ENCODE peak calls at places on chromosomes 12 and 14, in eight cellular contexts. One of them, this sample, is unnamed.

GRCh38 chr12:29882771-29883315 is 99.1 kb upstream of the TMTC1 start:
- DNase-seq in fibroblast of pulmonary artery: no peak
- DNase-seq in heart left ventricle: no peak
- DNase-seq in thoracic aorta: no peak
- DNase-seq in Caco-2: no peak
- DNase-seq in fibroblast of lung: no peak
- DNase-seq in astrocyte of the spinal cord: no peak
- DNase-seq in GM10248: no peak
- DNase-seq in this sample: no peak

GRCh38 chr12:110640275-110641025 is 26.5 kb downstream of the TCTN1 start:
- DNase-seq in fibroblast of pulmonary artery: no peak
- DNase-seq in heart left ventricle: no peak
- DNase-seq in thoracic aorta: no peak
- DNase-seq in Caco-2: no peak
- DNase-seq in fibroblast of lung: no peak
- DNase-seq in astrocyte of the spinal cord: no peak
- DNase-seq in GM10248: no peak
- DNase-seq in this sample: no peak

GRCh38 chr12:132523576-132524331 is 33.8 kb downstream of the FBRSL1 start:
- DNase-seq in fibroblast of pulmonary artery: peak
- DNase-seq in heart left ventricle: peak
- DNase-seq in thoracic aorta: no peak
- DNase-seq in Caco-2: peak
- DNase-seq in fibroblast of lung: no peak
- DNase-seq in astrocyte of the spinal cord: peak
- DNase-seq in GM10248: peak
- DNase-seq in this sample: peak

GRCh38 chr12:31324116-31324844 is 1.7 kb downstream of the SINHCAF start:
- DNase-seq in fibroblast of pulmonary artery: peak
- DNase-seq in heart left ventricle: peak
- DNase-seq in thoracic aorta: peak
- DNase-seq in Caco-2: peak
- DNase-seq in fibroblast of lung: peak
- DNase-seq in astrocyte of the spinal cord: peak
- DNase-seq in GM10248: peak
- DNase-seq in this sample: peak

GRCh38 chr12:132397934-132398385 is 68.6 kb upstream of the GALNT9 start:
- DNase-seq in fibroblast of pulmonary artery: no peak
- DNase-seq in heart left ventricle: no peak
- DNase-seq in thoracic aorta: no peak
- DNase-seq in Caco-2: no peak
- DNase-seq in fibroblast of lung: no peak
- DNase-seq in astrocyte of the spinal cord: no peak
- DNase-seq in GM10248: no peak
- DNase-seq in this sample: no peak

GRCh38 chr14:99733551-99734405 is 49.7 kb downstream of the CYP46A1 start:
- DNase-seq in fibroblast of pulmonary artery: no peak
- DNase-seq in heart left ventricle: peak
- DNase-seq in thoracic aorta: no peak
- DNase-seq in Caco-2: no peak
- DNase-seq in fibroblast of lung: no peak
- DNase-seq in astrocyte of the spinal cord: no peak
- DNase-seq in GM10248: no peak
- DNase-seq in this sample: no peak

GRCh38 chr14:99131632-99132271 is 140.2 kb downstream of the BCL11B start:
- DNase-seq in fibroblast of pulmonary artery: no peak
- DNase-seq in heart left ventricle: no peak
- DNase-seq in thoracic aorta: no peak
- DNase-seq in Caco-2: no peak
- DNase-seq in fibroblast of lung: no peak
- DNase-seq in astrocyte of the spinal cord: no peak
- DNase-seq in GM10248: no peak
- DNase-seq in this sample: no peak

GRCh38 chr12:20525064-20525610 is 156.8 kb downstream of the PDE3A start:
- DNase-seq in fibroblast of pulmonary artery: peak
- DNase-seq in heart left ventricle: no peak
- DNase-seq in thoracic aorta: no peak
- DNase-seq in Caco-2: no peak
- DNase-seq in fibroblast of lung: peak
- DNase-seq in astrocyte of the spinal cord: peak
- DNase-seq in GM10248: no peak
- DNase-seq in this sample: peak

GRCh38 chr14:21965042-21965441 is 291.4 kb upstream of the OR4E1 start:
- DNase-seq in fibroblast of pulmonary artery: no peak
- DNase-seq in heart left ventricle: no peak
- DNase-seq in thoracic aorta: no peak
- DNase-seq in Caco-2: no peak
- DNase-seq in fibroblast of lung: no peak
- DNase-seq in astrocyte of the spinal cord: no peak
- DNase-seq in GM10248: no peak
- DNase-seq in this sample: no peak

GRCh38 chr12:28242129-28242887 is 52.1 kb downstream of the CCDC91 start:
- DNase-seq in fibroblast of pulmonary artery: no peak
- DNase-seq in heart left ventricle: no peak
- DNase-seq in thoracic aorta: no peak
- DNase-seq in Caco-2: no peak
- DNase-seq in fibroblast of lung: no peak
- DNase-seq in astrocyte of the spinal cord: no peak
- DNase-seq in GM10248: no peak
- DNase-seq in this sample: no peak

GRCh38 chr12:112900298-112901145 is 6.2 kb upstream of the OAS1 start:
- DNase-seq in fibroblast of pulmonary artery: peak
- DNase-seq in heart left ventricle: no peak
- DNase-seq in thoracic aorta: no peak
- DNase-seq in Caco-2: peak
- DNase-seq in fibroblast of lung: peak
- DNase-seq in astrocyte of the spinal cord: peak
- DNase-seq in GM10248: peak
- DNase-seq in this sample: peak

GRCh38 chr12:6606331-6607131 is 648 bp downstream of the CHD4 start:
- DNase-seq in fibroblast of pulmonary artery: peak
- DNase-seq in heart left ventricle: peak
- DNase-seq in thoracic aorta: peak
- DNase-seq in Caco-2: peak
- DNase-seq in fibroblast of lung: peak
- DNase-seq in astrocyte of the spinal cord: peak
- DNase-seq in GM10248: peak
- DNase-seq in this sample: peak

GRCh38 chr14:73700325-73700724 is 13.9 kb downstream of the PNMA1 start:
- DNase-seq in fibroblast of pulmonary artery: no peak
- DNase-seq in heart left ventricle: no peak
- DNase-seq in thoracic aorta: no peak
- DNase-seq in Caco-2: no peak
- DNase-seq in fibroblast of lung: no peak
- DNase-seq in astrocyte of the spinal cord: no peak
- DNase-seq in GM10248: no peak
- DNase-seq in this sample: no peak

GRCh38 chr14:85279407-85279806 is 250.5 kb upstream of the FLRT2 start:
- DNase-seq in fibroblast of pulmonary artery: no peak
- DNase-seq in heart left ventricle: no peak
- DNase-seq in thoracic aorta: no peak
- DNase-seq in Caco-2: no peak
- DNase-seq in fibroblast of lung: no peak
- DNase-seq in astrocyte of the spinal cord: no peak
- DNase-seq in GM10248: no peak
- DNase-seq in this sample: no peak

GRCh38 chr12:123696209-123696608 is 15.9 kb upstream of the ATP6V0A2 start:
- DNase-seq in fibroblast of pulmonary artery: no peak
- DNase-seq in heart left ventricle: no peak
- DNase-seq in thoracic aorta: no peak
- DNase-seq in Caco-2: no peak
- DNase-seq in fibroblast of lung: no peak
- DNase-seq in astrocyte of the spinal cord: no peak
- DNase-seq in GM10248: no peak
- DNase-seq in this sample: no peak

GRCh38 chr14:100694579-100695422 is 31.9 kb upstream of the DLK1 start:
- DNase-seq in fibroblast of pulmonary artery: no peak
- DNase-seq in heart left ventricle: no peak
- DNase-seq in thoracic aorta: no peak
- DNase-seq in Caco-2: no peak
- DNase-seq in fibroblast of lung: no peak
- DNase-seq in astrocyte of the spinal cord: no peak
- DNase-seq in GM10248: no peak
- DNase-seq in this sample: no peak

GRCh38 chr12:105502426-105502930 is 172.0 kb downstream of the C12orf75 start:
- DNase-seq in fibroblast of pulmonary artery: no peak
- DNase-seq in heart left ventricle: no peak
- DNase-seq in thoracic aorta: no peak
- DNase-seq in Caco-2: no peak
- DNase-seq in fibroblast of lung: no peak
- DNase-seq in astrocyte of the spinal cord: no peak
- DNase-seq in GM10248: no peak
- DNase-seq in this sample: no peak

GRCh38 chr12:34244608-34245007 is 222.3 kb downstream of the ALG10 start:
- DNase-seq in fibroblast of pulmonary artery: no peak
- DNase-seq in heart left ventricle: no peak
- DNase-seq in thoracic aorta: no peak
- DNase-seq in Caco-2: no peak
- DNase-seq in fibroblast of lung: no peak
- DNase-seq in astrocyte of the spinal cord: no peak
- DNase-seq in GM10248: no peak
- DNase-seq in this sample: no peak

GRCh38 chr12:78271546-78271945 is 440.9 kb downstream of the NAV3 start:
- DNase-seq in fibroblast of pulmonary artery: peak
- DNase-seq in heart left ventricle: no peak
- DNase-seq in thoracic aorta: no peak
- DNase-seq in Caco-2: no peak
- DNase-seq in fibroblast of lung: peak
- DNase-seq in astrocyte of the spinal cord: no peak
- DNase-seq in GM10248: no peak
- DNase-seq in this sample: peak

GRCh38 chr12:46214668-46215429 is 54.0 kb downstream of the SLC38A1 start:
- DNase-seq in fibroblast of pulmonary artery: no peak
- DNase-seq in heart left ventricle: no peak
- DNase-seq in thoracic aorta: no peak
- DNase-seq in Caco-2: no peak
- DNase-seq in fibroblast of lung: peak
- DNase-seq in astrocyte of the spinal cord: no peak
- DNase-seq in GM10248: no peak
- DNase-seq in this sample: no peak

GRCh38 chr12:94070520-94070919 is 77.9 kb upstream of the PLXNC1 start:
- DNase-seq in fibroblast of pulmonary artery: no peak
- DNase-seq in heart left ventricle: no peak
- DNase-seq in thoracic aorta: no peak
- DNase-seq in Caco-2: peak
- DNase-seq in fibroblast of lung: no peak
- DNase-seq in astrocyte of the spinal cord: no peak
- DNase-seq in GM10248: no peak
- DNase-seq in this sample: no peak

GRCh38 chr12:131194166-131194565 is 240.5 kb downstream of the ADGRD1 start:
- DNase-seq in fibroblast of pulmonary artery: no peak
- DNase-seq in heart left ventricle: no peak
- DNase-seq in thoracic aorta: no peak
- DNase-seq in Caco-2: peak
- DNase-seq in fibroblast of lung: no peak
- DNase-seq in astrocyte of the spinal cord: no peak
- DNase-seq in GM10248: no peak
- DNase-seq in this sample: no peak

GRCh38 chr14:82251434-82251833 is 717.8 kb upstream of the SEL1L start:
- DNase-seq in fibroblast of pulmonary artery: no peak
- DNase-seq in heart left ventricle: no peak
- DNase-seq in thoracic aorta: no peak
- DNase-seq in Caco-2: no peak
- DNase-seq in fibroblast of lung: no peak
- DNase-seq in astrocyte of the spinal cord: no peak
- DNase-seq in GM10248: no peak
- DNase-seq in this sample: no peak

GRCh38 chr12:48198619-48198973 is 4.5 kb downstream of the OR10AD1 start:
- DNase-seq in fibroblast of pulmonary artery: peak
- DNase-seq in heart left ventricle: peak
- DNase-seq in thoracic aorta: no peak
- DNase-seq in Caco-2: peak
- DNase-seq in fibroblast of lung: peak
- DNase-seq in astrocyte of the spinal cord: no peak
- DNase-seq in GM10248: peak
- DNase-seq in this sample: peak

GRCh38 chr12:121296618-121297476 is at the start of gene CAMKK2:
- DNase-seq in fibroblast of pulmonary artery: peak
- DNase-seq in heart left ventricle: peak
- DNase-seq in thoracic aorta: no peak
- DNase-seq in Caco-2: peak
- DNase-seq in fibroblast of lung: peak
- DNase-seq in astrocyte of the spinal cord: peak
- DNase-seq in GM10248: peak
- DNase-seq in this sample: peak
- TF ChIP-seq CTCF in fibroblast of pulmonary artery: no peak
- TF ChIP-seq CTCF in heart left ventricle: no peak
- TF ChIP-seq CTCF in thoracic aorta: no peak
- TF ChIP-seq CTCF in Caco-2: peak
- TF ChIP-seq CTCF in fibroblast of lung: no peak
- TF ChIP-seq CTCF in astrocyte of the spinal cord: peak
- TF ChIP-seq CTCF in GM10248: peak
- TF ChIP-seq CTCF in this sample: peak

DNA sequence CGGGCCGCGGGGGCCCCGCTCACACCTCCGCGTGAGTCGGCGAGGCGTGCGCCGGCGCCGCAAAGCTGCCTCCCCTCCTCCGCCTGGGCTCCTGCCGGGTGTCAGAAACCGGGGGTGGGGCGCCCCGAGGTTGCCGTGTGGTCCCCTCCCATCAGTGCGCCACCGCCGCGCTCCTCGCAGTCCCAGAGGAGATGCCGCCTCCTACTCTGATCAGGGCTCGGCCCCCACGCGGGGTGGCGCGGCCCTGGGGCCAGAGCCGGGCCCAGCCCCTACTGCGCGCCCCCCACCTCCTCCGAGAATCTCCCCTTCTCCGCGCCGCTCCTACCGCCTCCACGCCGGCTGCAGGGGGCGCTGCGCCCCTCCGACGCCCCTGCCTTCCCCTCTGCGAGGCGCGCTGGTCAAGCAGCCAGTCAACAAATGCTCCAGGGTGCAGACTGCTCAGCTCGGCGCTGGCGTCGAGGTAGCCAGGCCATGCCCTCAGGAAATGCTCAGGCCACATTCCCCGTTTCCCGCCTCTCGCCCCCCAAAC is 467 bp upstream of the JAG2 start:
- DNase-seq in fibroblast of pulmonary artery: no peak
- DNase-seq in heart left ventricle: peak
- DNase-seq in thoracic aorta: no peak
- DNase-seq in Caco-2: peak
- DNase-seq in fibroblast of lung: no peak
- DNase-seq in astrocyte of the spinal cord: no peak
- DNase-seq in GM10248: no peak
- DNase-seq in this sample: no peak
- TF ChIP-seq CTCF in fibroblast of pulmonary artery: peak
- TF ChIP-seq CTCF in heart left ventricle: peak
- TF ChIP-seq CTCF in thoracic aorta: no peak
- TF ChIP-seq CTCF in Caco-2: no peak
- TF ChIP-seq CTCF in fibroblast of lung: peak
- TF ChIP-seq CTCF in astrocyte of the spinal cord: peak
- TF ChIP-seq CTCF in GM10248: peak
- TF ChIP-seq CTCF in this sample: peak

GRCh38 chr14:90399541-90400444 is 3.0 kb downstream of the CALM1 start:
- DNase-seq in fibroblast of pulmonary artery: peak
- DNase-seq in heart left ventricle: peak
- DNase-seq in thoracic aorta: peak
- DNase-seq in Caco-2: peak
- DNase-seq in fibroblast of lung: peak
- DNase-seq in astrocyte of the spinal cord: peak
- DNase-seq in GM10248: peak
- DNase-seq in this sample: peak
- TF ChIP-seq CTCF in fibroblast of pulmonary artery: no peak
- TF ChIP-seq CTCF in heart left ventricle: peak
- TF ChIP-seq CTCF in thoracic aorta: no peak
- TF ChIP-seq CTCF in Caco-2: peak
- TF ChIP-seq CTCF in fibroblast of lung: peak
- TF ChIP-seq CTCF in astrocyte of the spinal cord: peak
- TF ChIP-seq CTCF in GM10248: peak
- TF ChIP-seq CTCF in this sample: peak

GRCh38 chr14:77804592-77804991 is 4.7 kb downstream of the ADCK1 start:
- DNase-seq in fibroblast of pulmonary artery: peak
- DNase-seq in heart left ventricle: no peak
- DNase-seq in thoracic aorta: no peak
- DNase-seq in Caco-2: peak
- DNase-seq in fibroblast of lung: no peak
- DNase-seq in astrocyte of the spinal cord: no peak
- DNase-seq in GM10248: peak
- DNase-seq in this sample: peak
- TF ChIP-seq CTCF in fibroblast of pulmonary artery: peak
- TF ChIP-seq CTCF in heart left ventricle: no peak
- TF ChIP-seq CTCF in thoracic aorta: no peak
- TF ChIP-seq CTCF in Caco-2: peak
- TF ChIP-seq CTCF in fibroblast of lung: peak
- TF ChIP-seq CTCF in astrocyte of the spinal cord: peak
- TF ChIP-seq CTCF in GM10248: peak
- TF ChIP-seq CTCF in this sample: peak